ENCODE peak calls at places on chromosome 9, in four cellular contexts. N is Caco-2, P is lung, S is HepG2. X is an unnamed sample.

GRCh38 chr9:137632432-137633161 is 13.8 kb downstream of the EHMT1 start:
- DNase-seq in N (no peak), P (no peak), S (no peak), X (no peak)

GRCh38 chr9:72477862-72478564 is 43.4 kb upstream of the TMC1 start:
- DNase-seq in N (peak), P (peak), S (peak), X (peak)

GRCh38 chr9:77375956-77376532 is 198.7 kb downstream of the VPS13A start:
- DNase-seq in N (no peak), P (no peak), S (no peak), X (no peak)

GRCh38 chr9:75930766-75931311 is 40.4 kb downstream of the PCSK5 start:
- DNase-seq in N (no peak), P (peak), S (no peak), X (peak)

GRCh38 chr9:70499621-70500020 is 85.2 kb upstream of the KLF9 start:
- DNase-seq in N (no peak), P (no peak), S (no peak), X (no peak)

GRCh38 chr9:114281421-114282103 is 41.3 kb upstream of the ORM1 start:
- DNase-seq in N (peak), P (no peak), S (no peak), X (peak)

GRCh38 chr9:97980918-97981827 is 2.0 kb upstream of the ANP32B start:
- DNase-seq in N (no peak), P (no peak), S (peak), X (no peak)

GRCh38 chr9:136154943-136155342 is 36.3 kb upstream of the TMEM250 start:
- DNase-seq in N (no peak), P (no peak), S (no peak), X (no peak)

GRCh38 chr9:78462616-78463015 is 165.7 kb downstream of the PSAT1 start:
- DNase-seq in N (no peak), P (no peak), S (no peak), X (no peak)

GRCh38 chr9:22469928-22470544 is 23.4 kb downstream of the DMRTA1 start:
- DNase-seq in N (no peak), P (no peak), S (peak), X (peak)

GRCh38 chr9:120877276-120878034 is 467 bp upstream of the PHF19 start:
- DNase-seq in N (peak), P (no peak), S (peak), X (peak)

GRCh38 chr9:120878188-120879130 is 1.5 kb upstream of the PHF19 start:
- DNase-seq in N (no peak), P (no peak), S (no peak), X (no peak)

GRCh38 chr9:120875954-120876841 is 790 bp downstream of the PHF19 start:
- DNase-seq in N (peak), P (peak), S (peak), X (peak)

GRCh38 chr9:120875643-120875953 is 1.4 kb downstream of the PHF19 start:
- DNase-seq in N (no peak), P (no peak), S (no peak), X (no peak)

DNA sequence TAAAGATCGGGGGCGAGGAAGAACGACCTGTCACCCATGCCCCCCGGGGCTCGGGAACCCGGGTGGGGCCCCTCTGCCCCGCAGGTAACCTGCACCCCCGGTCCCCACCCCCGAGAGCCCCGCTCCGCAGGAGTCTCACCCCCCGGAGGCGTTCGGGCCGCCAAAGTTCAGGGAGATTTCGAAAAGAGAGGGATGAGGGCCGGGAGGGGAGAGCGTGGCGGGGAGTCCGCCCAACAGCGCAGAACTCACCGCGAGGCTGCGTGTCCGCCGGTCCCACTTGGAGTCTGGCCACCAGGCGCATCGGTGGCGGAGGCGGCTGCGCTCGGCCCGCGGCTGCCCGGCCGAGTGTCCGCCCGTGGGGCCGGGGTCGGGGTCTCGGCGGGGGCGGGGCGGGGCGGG is at the start of gene PHF19:
- DNase-seq in N (peak), P (no peak), S (peak), X (peak)
- H3K4me3 ChIP-seq in N (peak), P (peak), S (peak), X (peak)

GRCh38 chr9:127825319-127826051 is 22.8 kb downstream of the FPGS start:
- DNase-seq in N (no peak), P (no peak), S (peak), X (no peak)
- TF ChIP-seq CTCF in N (no peak), P (no peak), S (peak), X (peak)

DNA sequence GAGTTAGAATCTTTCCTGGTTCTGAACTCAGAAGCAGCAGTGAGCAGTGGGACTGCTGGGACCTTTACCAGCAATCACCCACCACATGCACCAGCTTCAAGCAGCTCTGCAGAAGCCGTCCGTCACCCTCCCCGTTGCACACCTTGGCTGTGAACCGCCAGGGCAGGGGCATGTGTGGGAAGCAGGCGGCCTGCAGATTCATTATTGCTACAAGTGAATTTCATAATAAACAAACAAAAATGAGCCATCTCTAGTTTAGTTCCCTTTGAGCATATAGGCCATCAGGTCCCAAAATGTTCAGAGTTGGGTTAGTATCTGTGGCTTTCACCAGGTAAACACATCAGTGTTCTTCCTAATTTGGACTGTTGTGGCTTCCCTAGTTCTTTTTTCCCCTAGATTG is 17.5 kb downstream of the PALM2AKAP2 start:
- DNase-seq in N (no peak), P (no peak), S (no peak), X (no peak)
- H3K4me3 ChIP-seq in N (no peak), P (no peak), S (no peak), X (no peak)

GRCh38 chr9:35813434-35814105 is 1.3 kb downstream of the HINT2 start:
- DNase-seq in N (peak), P (no peak), S (peak), X (no peak)

GRCh38 chr9:35816708-35817107 is 1.9 kb upstream of the HINT2 start:
- DNase-seq in N (no peak), P (no peak), S (peak), X (no peak)

GRCh38 chr9:35812025-35812602 is at the start of gene SPAG8:
- DNase-seq in N (peak), P (peak), S (peak), X (peak)

GRCh38 chr9:35814841-35815543 is at the start of gene HINT2:
- DNase-seq in N (peak), P (peak), S (peak), X (peak)

DNA sequence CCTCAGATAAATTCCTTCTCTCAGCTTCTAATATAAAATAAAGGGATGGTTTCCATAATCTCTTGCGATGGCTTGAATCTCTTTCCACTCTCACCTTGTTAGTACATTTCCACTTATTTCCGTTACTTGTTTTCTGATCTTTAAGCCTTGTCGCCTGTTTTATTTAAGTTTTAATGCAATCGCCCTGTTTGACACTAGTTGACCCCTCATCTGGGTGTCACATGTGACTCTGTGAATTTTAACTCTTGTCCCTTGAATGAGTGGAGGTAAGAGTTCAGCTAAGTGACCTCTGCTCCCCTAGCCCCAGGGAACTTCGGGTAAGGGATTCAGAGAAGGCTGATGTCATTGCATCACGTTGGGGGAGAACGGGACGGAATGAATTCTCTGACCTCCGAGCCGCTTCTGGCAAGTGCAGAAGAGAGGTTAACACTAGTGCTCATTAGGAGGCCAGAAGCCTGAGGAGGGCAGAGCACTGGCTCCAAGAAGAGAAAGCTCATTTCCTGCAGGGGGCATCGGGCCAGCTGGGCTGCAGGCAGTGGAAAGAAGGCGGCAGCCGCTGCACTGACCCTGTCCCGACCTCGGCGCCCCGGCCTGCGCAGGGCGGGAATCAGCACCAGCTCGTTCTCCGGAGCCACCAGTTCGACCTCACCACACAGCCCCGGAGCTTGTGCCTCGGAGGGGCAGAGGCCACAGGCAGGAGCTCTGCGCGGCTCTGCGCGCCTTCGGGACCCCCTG is 569 bp downstream of the HINT2 start:
- DNase-seq in N (peak), P (peak), S (peak), X (peak)
- TF ChIP-seq CTCF in N (peak), P (no peak), S (peak), X (peak)

X was measured in astrocyte of the spinal cord.